ENCODE peak calls at places on chromosomes 12 and 14, in eight cellular contexts. One of them, this sample, is unnamed.
A peak's percentile ranks its signal among the peaks of the same experiment; 100 is the strongest.

GRCh38 chr14:29064305-29064704 is 297.7 kb downstream of the FOXG1 start:
- DNase-seq in HTR-8/SVneo: no peak
- DNase-seq in SJCRH30: no peak
- DNase-seq in G401: no peak
- DNase-seq in NCI-H748 treated with DMSO at 0.1 percent for 48 hours: no peak
- DNase-seq in stimulated activated CD4-positive, alpha-beta T cell treated with anti-CD3 and anti-CD28 coated beads, TNF-alpha, amount 100 ng/mL, for 4 hours: no peak
- DNase-seq in H54: no peak
- DNase-seq in thoracic aorta: no peak
- DNase-seq in this sample: no peak

GRCh38 chr14:89509891-89510290 is 92.9 kb upstream of the FOXN3 start:
- DNase-seq in SJCRH30: no peak
- DNase-seq in G401: no peak
- DNase-seq in HTR-8/SVneo: no peak
- DNase-seq in thoracic aorta: no peak
- DNase-seq in stimulated activated CD4-positive, alpha-beta T cell treated with anti-CD3 and anti-CD28 coated beads, TNF-alpha, amount 100 ng/mL, for 4 hours: no peak
- DNase-seq in NCI-H748 treated with DMSO at 0.1 percent for 48 hours: no peak
- DNase-seq in H54: no peak
- DNase-seq in this sample: no peak

GRCh38 chr12:132356686-132357622 is 27.6 kb upstream of the GALNT9 start:
- DNase-seq in NCI-H748 treated with DMSO at 0.1 percent for 48 hours: no peak
- DNase-seq in SJCRH30: no peak
- DNase-seq in HTR-8/SVneo: peak; percentile 89
- DNase-seq in H54: peak; percentile 99
- DNase-seq in thoracic aorta: no peak
- DNase-seq in G401: peak; percentile 91
- DNase-seq in stimulated activated CD4-positive, alpha-beta T cell treated with anti-CD3 and anti-CD28 coated beads, TNF-alpha, amount 100 ng/mL, for 4 hours: no peak
- DNase-seq in this sample: peak; percentile 22

GRCh38 chr12:47773062-47773857 is at the start of gene SLC48A1:
- DNase-seq in stimulated activated CD4-positive, alpha-beta T cell treated with anti-CD3 and anti-CD28 coated beads, TNF-alpha, amount 100 ng/mL, for 4 hours: peak; percentile 55
- DNase-seq in SJCRH30: peak; percentile 65
- DNase-seq in HTR-8/SVneo: peak; percentile 72
- DNase-seq in H54: peak; percentile 84
- DNase-seq in G401: peak; percentile 76
- DNase-seq in thoracic aorta: no peak
- DNase-seq in NCI-H748 treated with DMSO at 0.1 percent for 48 hours: peak; percentile 26
- DNase-seq in this sample: no peak

GRCh38 chr12:121115530-121115929 is 17.1 kb upstream of the P2RX7 start:
- DNase-seq in G401: no peak
- DNase-seq in thoracic aorta: no peak
- DNase-seq in SJCRH30: no peak
- DNase-seq in NCI-H748 treated with DMSO at 0.1 percent for 48 hours: no peak
- DNase-seq in stimulated activated CD4-positive, alpha-beta T cell treated with anti-CD3 and anti-CD28 coated beads, TNF-alpha, amount 100 ng/mL, for 4 hours: no peak
- DNase-seq in HTR-8/SVneo: no peak
- DNase-seq in H54: no peak
- DNase-seq in this sample: no peak

GRCh38 chr12:753401-754237 is 1.2 kb downstream of the WNK1 start:
- DNase-seq in HTR-8/SVneo: no peak
- DNase-seq in SJCRH30: peak; percentile 40
- DNase-seq in stimulated activated CD4-positive, alpha-beta T cell treated with anti-CD3 and anti-CD28 coated beads, TNF-alpha, amount 100 ng/mL, for 4 hours: peak; percentile 19
- DNase-seq in thoracic aorta: no peak
- DNase-seq in H54: no peak
- DNase-seq in G401: peak; percentile 24
- DNase-seq in NCI-H748 treated with DMSO at 0.1 percent for 48 hours: no peak
- DNase-seq in this sample: no peak

GRCh38 chr12:49847161-49847560 is 4.3 kb upstream of the BCDIN3D start:
- DNase-seq in stimulated activated CD4-positive, alpha-beta T cell treated with anti-CD3 and anti-CD28 coated beads, TNF-alpha, amount 100 ng/mL, for 4 hours: no peak
- DNase-seq in G401: no peak
- DNase-seq in NCI-H748 treated with DMSO at 0.1 percent for 48 hours: no peak
- DNase-seq in SJCRH30: no peak
- DNase-seq in thoracic aorta: no peak
- DNase-seq in HTR-8/SVneo: no peak
- DNase-seq in H54: no peak
- DNase-seq in this sample: no peak

GRCh38 chr14:102694530-102695171 is 82.6 kb upstream of the TRAF3 start:
- DNase-seq in SJCRH30: peak; percentile 56
- DNase-seq in thoracic aorta: peak; percentile 11
- DNase-seq in HTR-8/SVneo: peak; percentile 79
- DNase-seq in H54: peak; percentile 57
- DNase-seq in G401: peak; percentile 90
- DNase-seq in stimulated activated CD4-positive, alpha-beta T cell treated with anti-CD3 and anti-CD28 coated beads, TNF-alpha, amount 100 ng/mL, for 4 hours: peak; percentile 8
- DNase-seq in NCI-H748 treated with DMSO at 0.1 percent for 48 hours: peak; percentile 64
- DNase-seq in this sample: peak; percentile 48

GRCh38 chr14:68864301-68864810 is 71.5 kb upstream of the ZFP36L1 start:
- DNase-seq in thoracic aorta: no peak
- DNase-seq in SJCRH30: no peak
- DNase-seq in G401: no peak
- DNase-seq in NCI-H748 treated with DMSO at 0.1 percent for 48 hours: no peak
- DNase-seq in stimulated activated CD4-positive, alpha-beta T cell treated with anti-CD3 and anti-CD28 coated beads, TNF-alpha, amount 100 ng/mL, for 4 hours: no peak
- DNase-seq in H54: no peak
- DNase-seq in HTR-8/SVneo: no peak
- DNase-seq in this sample: no peak

GRCh38 chr12:124831590-124831989 is 32.1 kb downstream of the SCARB1 start:
- DNase-seq in NCI-H748 treated with DMSO at 0.1 percent for 48 hours: no peak
- DNase-seq in SJCRH30: no peak
- DNase-seq in H54: no peak
- DNase-seq in HTR-8/SVneo: no peak
- DNase-seq in stimulated activated CD4-positive, alpha-beta T cell treated with anti-CD3 and anti-CD28 coated beads, TNF-alpha, amount 100 ng/mL, for 4 hours: no peak
- DNase-seq in G401: no peak
- DNase-seq in thoracic aorta: no peak
- DNase-seq in this sample: no peak

GRCh38 chr14:56100556-56100955 is 17.7 kb upstream of the PELI2 start:
- DNase-seq in stimulated activated CD4-positive, alpha-beta T cell treated with anti-CD3 and anti-CD28 coated beads, TNF-alpha, amount 100 ng/mL, for 4 hours: no peak
- DNase-seq in thoracic aorta: no peak
- DNase-seq in HTR-8/SVneo: no peak
- DNase-seq in NCI-H748 treated with DMSO at 0.1 percent for 48 hours: no peak
- DNase-seq in G401: no peak
- DNase-seq in H54: no peak
- DNase-seq in SJCRH30: no peak
- DNase-seq in this sample: no peak

GRCh38 chr12:12010277-12011031 is 60.3 kb upstream of the BCL2L14 start:
- DNase-seq in NCI-H748 treated with DMSO at 0.1 percent for 48 hours: no peak
- DNase-seq in stimulated activated CD4-positive, alpha-beta T cell treated with anti-CD3 and anti-CD28 coated beads, TNF-alpha, amount 100 ng/mL, for 4 hours: no peak
- DNase-seq in thoracic aorta: no peak
- DNase-seq in G401: no peak
- DNase-seq in H54: no peak
- DNase-seq in SJCRH30: peak; percentile 15
- DNase-seq in HTR-8/SVneo: peak; percentile 33
- DNase-seq in this sample: no peak

GRCh38 chr14:65168840-65169239 is 66.5 kb upstream of the MAX start:
- DNase-seq in SJCRH30: no peak
- DNase-seq in HTR-8/SVneo: no peak
- DNase-seq in G401: no peak
- DNase-seq in NCI-H748 treated with DMSO at 0.1 percent for 48 hours: no peak
- DNase-seq in thoracic aorta: no peak
- DNase-seq in H54: no peak
- DNase-seq in stimulated activated CD4-positive, alpha-beta T cell treated with anti-CD3 and anti-CD28 coated beads, TNF-alpha, amount 100 ng/mL, for 4 hours: no peak
- DNase-seq in this sample: peak; percentile 37

GRCh38 chr12:110246690-110247339 is 34.2 kb upstream of the ATP2A2 start:
- DNase-seq in NCI-H748 treated with DMSO at 0.1 percent for 48 hours: no peak
- DNase-seq in HTR-8/SVneo: no peak
- DNase-seq in G401: no peak
- DNase-seq in H54: no peak
- DNase-seq in thoracic aorta: no peak
- DNase-seq in stimulated activated CD4-positive, alpha-beta T cell treated with anti-CD3 and anti-CD28 coated beads, TNF-alpha, amount 100 ng/mL, for 4 hours: no peak
- DNase-seq in SJCRH30: no peak
- DNase-seq in this sample: no peak

GRCh38 chr12:28014196-28014595 is 41.7 kb upstream of the PTHLH start:
- DNase-seq in NCI-H748 treated with DMSO at 0.1 percent for 48 hours: no peak
- DNase-seq in thoracic aorta: no peak
- DNase-seq in HTR-8/SVneo: no peak
- DNase-seq in G401: no peak
- DNase-seq in H54: no peak
- DNase-seq in stimulated activated CD4-positive, alpha-beta T cell treated with anti-CD3 and anti-CD28 coated beads, TNF-alpha, amount 100 ng/mL, for 4 hours: no peak
- DNase-seq in SJCRH30: no peak
- DNase-seq in this sample: no peak

GRCh38 chr14:58963873-58964597 is 224.4 kb upstream of the DAAM1 start:
- DNase-seq in stimulated activated CD4-positive, alpha-beta T cell treated with anti-CD3 and anti-CD28 coated beads, TNF-alpha, amount 100 ng/mL, for 4 hours: no peak
- DNase-seq in H54: no peak
- DNase-seq in SJCRH30: no peak
- DNase-seq in NCI-H748 treated with DMSO at 0.1 percent for 48 hours: peak; percentile 62
- DNase-seq in HTR-8/SVneo: no peak
- DNase-seq in thoracic aorta: no peak
- DNase-seq in G401: no peak
- DNase-seq in this sample: no peak